ENCODE peak calls at places on chromosomes 13 and 19, in eight cellular contexts. Q is adrenal gland, L is tibial nerve, W is A549, F is HCT116, D is heart left ventricle, B is body of pancreas, K is sigmoid colon. X is an unnamed sample. For H3K4me1, the result is how much of the 10 kb centered on the place peaks cover.

GRCh38 chr19:2171349-2172145 is 7.8 kb downstream of the DOT1L start:
- DNase-seq in Q (peak), L (no peak), W (no peak), F (no peak), D (peak), B (peak), K (no peak), X (no peak)

GRCh38 chr19:14507704-14508246 is 10.4 kb downstream of the DNAJB1 start:
- DNase-seq in Q (no peak), L (no peak), W (peak), F (no peak), D (no peak), B (no peak), K (no peak), X (no peak)

GRCh38 chr13:106657104-106657503 is 89.2 kb upstream of the ARGLU1 start:
- DNase-seq in Q (no peak), L (no peak), W (no peak), F (no peak), D (no peak), B (no peak), K (no peak), X (no peak)

GRCh38 chr13:25171517-25172302 is at the start of gene AMER2:
- DNase-seq in Q (peak), L (no peak), W (no peak), F (no peak), D (no peak), B (peak), K (peak), X (no peak)

GRCh38 chr19:1748115-1748702 is 5.1 kb upstream of the ONECUT3 start:
- DNase-seq in Q (no peak), L (no peak), W (peak), F (no peak), D (no peak), B (no peak), K (no peak), X (no peak)

GRCh38 chr13:113842336-113843062 is 21.4 kb downstream of the GAS6 start:
- DNase-seq in Q (no peak), L (no peak), W (no peak), F (no peak), D (no peak), B (peak), K (no peak), X (no peak)

GRCh38 chr19:15331419-15332310 is 674 bp downstream of the BRD4 start:
- DNase-seq in Q (peak), L (no peak), W (peak), F (no peak), D (peak), B (peak), K (peak), X (no peak)

GRCh38 chr13:80132741-80133601 is 208.0 kb downstream of the SPRY2 start:
- DNase-seq in Q (peak), L (peak), W (peak), F (no peak), D (peak), B (peak), K (peak), X (no peak)

GRCh38 chr13:105291987-105292386 is 1243.5 kb downstream of the EFNB2 start:
- DNase-seq in Q (no peak), L (no peak), W (no peak), F (no peak), D (no peak), B (no peak), K (no peak), X (no peak)

GRCh38 chr19:2824129-2824528 is 4.5 kb downstream of the ZNF554 start:
- DNase-seq in Q (no peak), L (no peak), W (no peak), F (no peak), D (no peak), B (no peak), K (no peak), X (no peak)

GRCh38 chr13:30033681-30034447 is 183.4 kb upstream of the UBL3 start:
- DNase-seq in Q (no peak), L (no peak), W (peak), F (no peak), D (no peak), B (no peak), K (no peak), X (no peak)

GRCh38 chr19:39223703-39224279 is 19.7 kb upstream of the SYCN start:
- DNase-seq in Q (no peak), L (no peak), W (no peak), F (no peak), D (no peak), B (no peak), K (no peak), X (no peak)

GRCh38 chr13:34894756-34895155 is 47.3 kb upstream of the NBEA start:
- DNase-seq in Q (no peak), L (no peak), W (no peak), F (no peak), D (no peak), B (no peak), K (no peak), X (no peak)

GRCh38 chr19:34500656-34501120 is 19.1 kb downstream of the WTIP start:
- DNase-seq in Q (no peak), L (no peak), W (no peak), F (no peak), D (no peak), B (no peak), K (peak), X (no peak)

GRCh38 chr13:36275190-36276002 is 22.2 kb downstream of the CCDC169 start:
- DNase-seq in Q (peak), L (no peak), W (peak), F (no peak), D (no peak), B (peak), K (no peak), X (no peak)

GRCh38 chr19:13844130-13844631 is 32.8 kb upstream of the NANOS3 start:
- DNase-seq in Q (no peak), L (no peak), W (peak), F (no peak), D (peak), B (no peak), K (no peak), X (no peak)

GRCh38 chr13:27334774-27335490 is 64.3 kb downstream of the RASL11A start:
- DNase-seq in Q (no peak), L (no peak), W (no peak), F (no peak), D (no peak), B (no peak), K (no peak), X (no peak)

GRCh38 chr13:30892966-30893365 is 13.1 kb upstream of the MEDAG start:
- DNase-seq in Q (no peak), L (no peak), W (peak), F (peak), D (peak), B (peak), K (no peak), X (no peak)

GRCh38 chr19:51595190-51595589 is 24.1 kb downstream of the ZNF175 start:
- DNase-seq in Q (no peak), L (no peak), W (no peak), F (no peak), D (no peak), B (no peak), K (no peak), X (no peak)

GRCh38 chr13:35179494-35179893 is 237.4 kb downstream of the NBEA start:
- DNase-seq in Q (no peak), L (no peak), W (no peak), F (no peak), D (no peak), B (no peak), K (no peak), X (no peak)

GRCh38 chr19:10230904-10231623 is at the start of gene S1PR2:
- DNase-seq in Q (peak), L (peak), W (peak), F (peak), D (peak), B (peak), K (peak), X (no peak)

GRCh38 chr13:52925775-52926285 is 77.4 kb upstream of the PCDH8 start:
- DNase-seq in Q (peak), L (no peak), W (no peak), F (no peak), D (peak), B (no peak), K (no peak), X (no peak)

GRCh38 chr13:110113284-110113764 is 193.6 kb downstream of the COL4A1 start:
- DNase-seq in Q (no peak), L (no peak), W (peak), F (no peak), D (no peak), B (no peak), K (no peak), X (no peak)

GRCh38 chr13:93951153-93951552 is 528.3 kb downstream of the DCT start:
- DNase-seq in Q (no peak), L (no peak), W (no peak), F (no peak), D (no peak), B (no peak), K (no peak), X (no peak)

GRCh38 chr19:9727644-9728043 is 40.9 kb downstream of the ZNF846 start:
- DNase-seq in Q (no peak), L (no peak), W (no peak), F (no peak), D (no peak), B (no peak), K (no peak), X (no peak)

GRCh38 chr13:44141213-44141724 is 232.4 kb upstream of the SERP2 start:
- DNase-seq in Q (peak), L (no peak), W (no peak), F (no peak), D (no peak), B (peak), K (no peak), X (no peak)

GRCh38 chr13:45879666-45880065 is 28.1 kb upstream of the SIAH3 start:
- DNase-seq in Q (peak), L (no peak), W (peak), F (peak), D (peak), B (peak), K (no peak), X (no peak)

GRCh38 chr19:7294571-7295212 is 478 bp upstream of the INSR start:
- DNase-seq in Q (peak), L (peak), W (peak), F (peak), D (peak), B (peak), K (peak), X (no peak)

GRCh38 chr13:47908200-47908902 is 92.7 kb downstream of the SUCLA2 start:
- DNase-seq in Q (no peak), L (no peak), W (no peak), F (no peak), D (no peak), B (no peak), K (no peak), X (no peak)

DNA sequence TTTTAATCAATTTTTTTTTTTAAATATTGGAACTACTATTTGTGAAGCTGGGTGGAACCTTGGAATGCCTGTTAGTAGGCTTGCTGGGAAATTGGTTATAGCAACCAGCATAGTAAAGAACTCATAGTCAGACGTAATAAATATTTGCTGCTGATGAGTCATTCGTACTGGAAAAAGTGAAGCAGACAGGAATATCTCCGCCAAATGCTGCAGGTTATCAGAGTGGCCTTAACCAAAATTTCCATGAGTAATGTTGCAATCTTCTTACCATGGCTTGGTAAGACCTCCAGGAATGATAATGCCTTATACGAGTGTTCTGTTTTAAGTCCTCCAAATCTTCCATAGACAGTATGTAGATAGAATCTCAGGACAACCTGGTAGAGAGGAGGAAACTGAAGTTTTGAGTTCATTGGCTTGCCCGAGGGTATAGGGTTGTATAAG is 34.2 kb downstream of the MBNL2 start:
- DNase-seq in Q (peak), L (no peak), W (peak), F (peak), D (no peak), B (peak), K (no peak), X (no peak)
- H3K4me1 ChIP-seq in Q (half or more), L (half or more), W (half or more), F (half or more), D (half or more), B (half or more), K (half or more), X (half or more)

GRCh38 chr19:344625-345319 is at the start of gene MIER2:
- DNase-seq in Q (peak), L (peak), W (peak), F (peak), D (peak), B (peak), K (peak), X (no peak)
- TF ChIP-seq POLR2A in Q (no peak), L (no peak), W (peak), F (no peak), D (peak), B (no peak), K (no peak), X (no peak)

GRCh38 chr19:16358456-16358855 is 33.8 kb downstream of the KLF2 start:
- DNase-seq in Q (no peak), L (no peak), W (no peak), F (no peak), D (no peak), B (no peak), K (no peak), X (no peak)

GRCh38 chr19:16359964-16360363 is 35.3 kb downstream of the KLF2 start:
- DNase-seq in Q (no peak), L (no peak), W (no peak), F (no peak), D (no peak), B (no peak), K (no peak), X (no peak)

GRCh38 chr19:16359074-16359473 is 34.4 kb downstream of the KLF2 start:
- DNase-seq in Q (no peak), L (no peak), W (no peak), F (no peak), D (no peak), B (no peak), K (no peak), X (no peak)

GRCh38 chr19:16351133-16351809 is 26.6 kb downstream of the KLF2 start:
- DNase-seq in Q (no peak), L (no peak), W (peak), F (no peak), D (no peak), B (no peak), K (no peak), X (no peak)

DNA sequence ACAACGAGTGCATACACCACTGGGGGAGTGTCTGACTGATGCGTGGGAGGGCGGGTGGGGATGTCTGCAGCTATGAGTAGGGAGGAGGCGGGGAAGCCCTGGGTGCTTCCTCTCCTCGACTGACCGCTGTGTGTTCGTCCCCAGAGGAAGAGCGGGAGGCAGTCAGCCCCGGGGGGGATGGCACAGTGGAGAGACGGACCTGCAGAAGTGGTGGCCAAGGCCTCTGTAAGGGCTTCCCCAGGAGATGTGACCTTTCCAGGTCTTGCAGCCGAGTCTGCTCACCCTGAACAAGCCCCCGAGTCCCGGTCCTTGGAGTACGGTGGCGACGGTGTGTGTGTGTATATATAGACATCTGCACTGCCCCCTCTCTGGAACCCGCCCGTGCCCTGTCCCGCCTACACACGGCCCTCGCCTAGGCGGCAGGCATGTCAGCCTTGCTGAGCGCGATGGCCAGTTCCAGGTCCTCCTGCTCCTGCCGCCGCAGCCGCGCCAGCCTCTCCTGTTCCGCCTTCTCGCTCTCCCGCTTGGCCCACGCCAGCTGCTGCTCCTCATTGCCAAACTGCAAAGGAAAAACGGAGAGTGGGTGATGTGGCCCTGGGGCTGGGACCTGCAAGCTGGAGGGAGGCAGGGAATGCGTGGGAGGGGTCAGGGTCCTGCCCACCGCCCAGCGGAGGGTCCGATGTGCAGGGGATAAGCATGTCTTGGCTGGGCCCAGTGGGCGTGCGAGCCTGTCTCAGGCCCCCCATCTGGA is 30.8 kb downstream of the KLF2 start:
- DNase-seq in Q (no peak), L (no peak), W (no peak), F (no peak), D (peak), B (no peak), K (no peak), X (no peak)
- H3K4me1 ChIP-seq in Q (under half), L (under half), W (under half), F (under half), D (under half), B (under half), K (under half), X (under half)

GRCh38 chr19:45816236-45817009 is 1.3 kb upstream of the RSPH6A start:
- DNase-seq in Q (no peak), L (no peak), W (no peak), F (no peak), D (no peak), B (no peak), K (no peak), X (no peak)
- TF ChIP-seq POLR2A in Q (no peak), L (no peak), W (no peak), F (no peak), D (no peak), B (no peak), K (no peak), X (no peak)

DNA sequence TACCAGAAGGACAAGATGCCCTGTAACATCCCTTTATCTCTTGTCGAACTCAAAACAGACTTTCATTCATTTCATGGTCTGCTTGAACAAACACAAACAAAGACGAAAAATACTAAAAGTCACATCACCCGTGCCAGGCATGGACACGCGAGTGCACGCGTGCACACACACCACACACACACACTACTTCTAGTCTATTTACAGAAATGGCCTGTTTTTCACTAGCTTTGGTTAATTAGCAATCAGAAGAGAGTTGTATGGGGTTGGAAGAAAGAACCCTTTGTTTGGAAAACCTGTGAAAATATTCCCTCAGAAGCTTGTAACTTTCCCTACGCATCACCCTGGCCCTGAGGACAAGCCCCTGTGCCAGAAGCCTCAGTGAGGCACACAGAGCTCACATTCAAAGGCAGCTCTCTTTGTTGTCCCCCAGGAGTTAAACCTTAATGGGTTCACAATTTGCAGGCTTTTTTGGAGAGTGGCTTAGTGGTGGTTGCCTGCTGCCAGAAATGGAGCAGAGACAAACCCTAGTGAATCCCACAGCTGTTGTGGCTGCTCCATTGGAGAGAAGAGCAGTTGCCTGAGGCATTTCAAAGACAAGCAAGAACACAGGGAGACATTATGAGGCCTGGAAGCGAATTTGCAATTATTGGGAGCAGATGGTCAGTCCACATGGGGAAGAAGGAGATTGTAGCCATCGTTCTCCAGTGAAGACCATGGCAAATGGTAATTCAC is 55.9 kb downstream of the STARD13 start:
- DNase-seq in Q (no peak), L (peak), W (no peak), F (no peak), D (peak), B (no peak), K (no peak), X (no peak)
- H3K4me1 ChIP-seq in Q (under half), L (half or more), W (under half), F (under half), D (half or more), B (under half), K (half or more), X (half or more)

X was measured in esophagus squamous epithelium.